ENCODE peak calls at places on chromosomes 13 and 19, in five cellular contexts. T is GM10248, F is fibroblast of pulmonary artery, G is GM20000, Z is neural crest cell. R is an unnamed sample.

GRCh38 chr13:44218501-44219240 is 155.0 kb upstream of the SERP2 start:
- DNase-seq in T (no peak), F (peak), G (no peak), Z (no peak), R (no peak)

GRCh38 chr19:4064551-4065260 is 2.0 kb downstream of the ZBTB7A start:
- DNase-seq in T (peak), F (no peak), G (peak), Z (no peak), R (peak)

GRCh38 chr19:5632657-5633056 is 9.8 kb downstream of the SAFB start:
- DNase-seq in T (no peak), F (no peak), G (no peak), Z (no peak), R (no peak)

GRCh38 chr19:58338825-58339558 is 12.2 kb downstream of the ZSCAN22 start:
- DNase-seq in T (no peak), F (no peak), G (no peak), Z (peak), R (no peak)

GRCh38 chr19:15255359-15255990 is 23.2 kb upstream of the EPHX3 start:
- DNase-seq in T (no peak), F (no peak), G (no peak), Z (no peak), R (no peak)

GRCh38 chr19:23525265-23525862 is 130.1 kb upstream of the ZNF91 start:
- DNase-seq in T (no peak), F (no peak), G (no peak), Z (no peak), R (no peak)

GRCh38 chr13:59570204-59570603 is 593.5 kb downstream of the DIAPH3 start:
- DNase-seq in T (no peak), F (no peak), G (no peak), Z (no peak), R (no peak)

GRCh38 chr13:112821340-112822055 is 131.7 kb downstream of the ATP11A start:
- DNase-seq in T (no peak), F (no peak), G (no peak), Z (no peak), R (no peak)

GRCh38 chr19:58558623-58559274 is 338 bp upstream of the UBE2M start:
- DNase-seq in T (peak), F (peak), G (peak), Z (peak), R (peak)

GRCh38 chr19:37699057-37699456 is 20.5 kb downstream of the ZNF607 start:
- DNase-seq in T (no peak), F (no peak), G (no peak), Z (no peak), R (no peak)

GRCh38 chr13:94480672-94481145 is 1.2 kb upstream of the DCT start:
- DNase-seq in T (no peak), F (peak), G (no peak), Z (no peak), R (peak)

GRCh38 chr13:64029343-64030093 is 2613.9 kb upstream of the PCDH20 start:
- DNase-seq in T (no peak), F (no peak), G (no peak), Z (no peak), R (no peak)

GRCh38 chr19:44648536-44649370 is 5.0 kb downstream of the PVR start:
- DNase-seq in T (no peak), F (peak), G (no peak), Z (no peak), R (no peak)

GRCh38 chr19:1839658-1840540 is 8.4 kb downstream of the REXO1 start:
- DNase-seq in T (no peak), F (no peak), G (no peak), Z (no peak), R (no peak)

GRCh38 chr13:103140001-103140671 is 73.9 kb upstream of the SLC10A2 start:
- DNase-seq in T (peak), F (peak), G (peak), Z (no peak), R (peak)

GRCh38 chr13:106449096-106449495 is 86.4 kb downstream of the EFNB2 start:
- DNase-seq in T (no peak), F (no peak), G (no peak), Z (no peak), R (no peak)

GRCh38 chr13:86020350-86021002 is 221.3 kb upstream of the SLITRK6 start:
- DNase-seq in T (no peak), F (peak), G (no peak), Z (no peak), R (no peak)

GRCh38 chr19:43747557-43748204 is 7.1 kb downstream of the SMG9 start:
- DNase-seq in T (peak), F (no peak), G (peak), Z (no peak), R (no peak)

GRCh38 chr13:40445557-40445990 is 220.9 kb downstream of the FOXO1 start:
- DNase-seq in T (peak), F (peak), G (peak), Z (no peak), R (peak)

DNA sequence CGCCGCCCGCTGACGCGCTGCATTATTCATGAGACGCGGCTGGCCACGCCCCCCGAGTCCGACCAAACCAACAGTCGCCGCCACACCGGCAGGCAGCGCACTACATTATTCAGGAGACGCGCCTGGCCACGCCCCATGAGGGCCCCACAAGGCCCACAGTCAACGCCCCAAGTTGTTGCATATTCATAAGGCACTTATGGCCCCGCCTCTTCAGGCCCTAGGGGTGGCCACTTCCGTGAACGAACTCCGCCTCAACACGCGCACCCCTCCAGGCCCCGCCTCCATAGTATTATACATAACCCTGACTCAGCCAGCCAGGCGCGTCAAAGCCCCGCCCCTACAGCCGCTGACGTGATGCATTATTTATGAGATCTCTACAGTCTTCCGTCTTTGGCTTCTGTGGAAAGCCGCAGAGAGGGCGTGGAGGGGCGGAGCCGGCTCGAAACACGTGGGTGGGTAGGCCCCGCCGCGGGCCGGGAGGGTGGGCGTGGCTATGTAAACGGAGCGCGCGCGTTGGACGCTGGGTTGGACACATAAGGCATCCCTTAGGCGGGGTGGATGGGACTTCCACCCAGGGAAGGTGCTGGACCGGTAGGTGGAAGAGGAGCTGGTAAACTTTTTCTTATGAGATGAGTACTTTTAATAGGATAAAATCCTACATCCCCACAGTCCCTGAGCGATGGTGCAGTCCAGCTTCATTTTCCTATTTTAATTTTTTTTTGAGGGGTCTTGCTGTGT is 423 bp upstream of the ELL start:
- DNase-seq in T (peak), F (peak), G (peak), Z (peak), R (peak)
- TF ChIP-seq CTCF in T (no peak), F (peak), G (no peak), Z (no peak), R (no peak)

DNA sequence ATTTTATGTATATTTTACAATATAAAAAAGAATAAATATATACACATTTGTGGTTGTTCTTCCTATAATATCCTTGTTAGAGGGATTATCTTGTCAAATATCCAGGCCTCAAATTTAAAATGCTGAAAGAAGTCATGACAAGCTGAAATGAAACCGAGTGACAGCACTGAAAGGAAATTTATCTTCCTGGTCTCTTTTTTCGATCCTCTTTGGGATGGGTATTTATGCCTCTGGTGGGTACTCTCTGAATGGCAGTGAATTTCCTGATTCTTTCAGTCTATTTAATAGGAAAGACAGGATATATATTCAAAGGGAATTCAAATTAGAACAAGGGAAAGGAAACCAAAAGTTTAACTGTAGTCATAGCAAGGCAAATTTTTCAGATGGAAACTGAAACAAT is 98.0 kb downstream of the DLEU7 start:
- DNase-seq in T (no peak), F (no peak), G (no peak), Z (no peak), R (no peak)
- TF ChIP-seq CTCF in T (no peak), F (peak), G (no peak), Z (peak), R (no peak)

GRCh38 chr19:6738726-6739389 is 622 bp upstream of the TRIP10 start:
- DNase-seq in T (no peak), F (peak), G (no peak), Z (no peak), R (peak)
- TF ChIP-seq CTCF in T (no peak), F (no peak), G (no peak), Z (no peak), R (no peak)

GRCh38 chr19:12052571-12053169 is at the start of gene ZNF878:
- DNase-seq in T (peak), F (peak), G (peak), Z (peak), R (peak)
- TF ChIP-seq CTCF in T (peak), F (no peak), G (no peak), Z (peak), R (no peak)